ENCODE peak calls at places on chromosome 12, in ten cellular contexts. One of them, this sample, is unnamed.

GRCh38 chr12:14340371-14340770 is 25.1 kb upstream of the ATF7IP start:
- DNase-seq in stimulated activated CD8-positive, alpha-beta memory T cell treated with anti-CD3 and anti-CD28 coated beads, Interleukin-2, amount 100 ng/mL, for 1 hour: no peak
- DNase-seq in smooth muscle cell of the brain vasculature: no peak
- DNase-seq in activated naive CD8-positive, alpha-beta T cell treated with anti-CD3 and anti-CD28 coated beads for 36 hours: no peak
- DNase-seq in stimulated activated CD4-positive, alpha-beta T cell treated with anti-CD3 and anti-CD28 coated beads, Interleukin-12 subunit alpha, Interleukin-12 subunit beta, amount 100 ng/mL, for 4 hours: no peak
- DNase-seq in G401: no peak
- DNase-seq in AG09319: no peak
- DNase-seq in cardiac fibroblast: no peak
- DNase-seq in NCI-H2171 treated with DMSO at 0.1 percent for 48 hours: no peak
- DNase-seq in fibroblast of lung: no peak
- DNase-seq in this sample: no peak

GRCh38 chr12:30500532-30500931 is 195.1 kb downstream of the IPO8 start:
- DNase-seq in smooth muscle cell of the brain vasculature: no peak
- DNase-seq in stimulated activated CD4-positive, alpha-beta T cell treated with anti-CD3 and anti-CD28 coated beads, Interleukin-12 subunit alpha, Interleukin-12 subunit beta, amount 100 ng/mL, for 4 hours: no peak
- DNase-seq in NCI-H2171 treated with DMSO at 0.1 percent for 48 hours: no peak
- DNase-seq in cardiac fibroblast: no peak
- DNase-seq in fibroblast of lung: no peak
- DNase-seq in activated naive CD8-positive, alpha-beta T cell treated with anti-CD3 and anti-CD28 coated beads for 36 hours: no peak
- DNase-seq in G401: no peak
- DNase-seq in AG09319: no peak
- DNase-seq in stimulated activated CD8-positive, alpha-beta memory T cell treated with anti-CD3 and anti-CD28 coated beads, Interleukin-2, amount 100 ng/mL, for 1 hour: no peak
- DNase-seq in this sample: no peak

GRCh38 chr12:84554199-84554723 is 358.3 kb downstream of the SLC6A15 start:
- DNase-seq in NCI-H2171 treated with DMSO at 0.1 percent for 48 hours: no peak
- DNase-seq in smooth muscle cell of the brain vasculature: no peak
- DNase-seq in G401: no peak
- DNase-seq in stimulated activated CD4-positive, alpha-beta T cell treated with anti-CD3 and anti-CD28 coated beads, Interleukin-12 subunit alpha, Interleukin-12 subunit beta, amount 100 ng/mL, for 4 hours: no peak
- DNase-seq in activated naive CD8-positive, alpha-beta T cell treated with anti-CD3 and anti-CD28 coated beads for 36 hours: no peak
- DNase-seq in stimulated activated CD8-positive, alpha-beta memory T cell treated with anti-CD3 and anti-CD28 coated beads, Interleukin-2, amount 100 ng/mL, for 1 hour: no peak
- DNase-seq in fibroblast of lung: no peak
- DNase-seq in cardiac fibroblast: no peak
- DNase-seq in AG09319: no peak
- DNase-seq in this sample: no peak

GRCh38 chr12:70607107-70607506 is 30.1 kb downstream of the PTPRB start:
- DNase-seq in cardiac fibroblast: no peak
- DNase-seq in AG09319: no peak
- DNase-seq in fibroblast of lung: no peak
- DNase-seq in smooth muscle cell of the brain vasculature: no peak
- DNase-seq in G401: no peak
- DNase-seq in stimulated activated CD8-positive, alpha-beta memory T cell treated with anti-CD3 and anti-CD28 coated beads, Interleukin-2, amount 100 ng/mL, for 1 hour: no peak
- DNase-seq in activated naive CD8-positive, alpha-beta T cell treated with anti-CD3 and anti-CD28 coated beads for 36 hours: no peak
- DNase-seq in stimulated activated CD4-positive, alpha-beta T cell treated with anti-CD3 and anti-CD28 coated beads, Interleukin-12 subunit alpha, Interleukin-12 subunit beta, amount 100 ng/mL, for 4 hours: no peak
- DNase-seq in NCI-H2171 treated with DMSO at 0.1 percent for 48 hours: no peak
- DNase-seq in this sample: no peak

GRCh38 chr12:68972570-68972969 is 39.6 kb upstream of the CPM start:
- DNase-seq in fibroblast of lung: no peak
- DNase-seq in cardiac fibroblast: no peak
- DNase-seq in smooth muscle cell of the brain vasculature: no peak
- DNase-seq in AG09319: no peak
- DNase-seq in stimulated activated CD4-positive, alpha-beta T cell treated with anti-CD3 and anti-CD28 coated beads, Interleukin-12 subunit alpha, Interleukin-12 subunit beta, amount 100 ng/mL, for 4 hours: no peak
- DNase-seq in NCI-H2171 treated with DMSO at 0.1 percent for 48 hours: no peak
- DNase-seq in activated naive CD8-positive, alpha-beta T cell treated with anti-CD3 and anti-CD28 coated beads for 36 hours: no peak
- DNase-seq in G401: no peak
- DNase-seq in stimulated activated CD8-positive, alpha-beta memory T cell treated with anti-CD3 and anti-CD28 coated beads, Interleukin-2, amount 100 ng/mL, for 1 hour: no peak
- DNase-seq in this sample: no peak

GRCh38 chr12:53991077-53991460 is 6.1 kb downstream of the HOXC10 start:
- DNase-seq in G401: no peak
- DNase-seq in fibroblast of lung: no peak
- DNase-seq in stimulated activated CD4-positive, alpha-beta T cell treated with anti-CD3 and anti-CD28 coated beads, Interleukin-12 subunit alpha, Interleukin-12 subunit beta, amount 100 ng/mL, for 4 hours: no peak
- DNase-seq in cardiac fibroblast: no peak
- DNase-seq in NCI-H2171 treated with DMSO at 0.1 percent for 48 hours: no peak
- DNase-seq in AG09319: no peak
- DNase-seq in stimulated activated CD8-positive, alpha-beta memory T cell treated with anti-CD3 and anti-CD28 coated beads, Interleukin-2, amount 100 ng/mL, for 1 hour: no peak
- DNase-seq in activated naive CD8-positive, alpha-beta T cell treated with anti-CD3 and anti-CD28 coated beads for 36 hours: no peak
- DNase-seq in smooth muscle cell of the brain vasculature: no peak
- DNase-seq in this sample: no peak

GRCh38 chr12:64124511-64125197 is 97.4 kb downstream of the KICS2 start:
- DNase-seq in cardiac fibroblast: peak
- DNase-seq in fibroblast of lung: peak
- DNase-seq in G401: no peak
- DNase-seq in stimulated activated CD8-positive, alpha-beta memory T cell treated with anti-CD3 and anti-CD28 coated beads, Interleukin-2, amount 100 ng/mL, for 1 hour: no peak
- DNase-seq in stimulated activated CD4-positive, alpha-beta T cell treated with anti-CD3 and anti-CD28 coated beads, Interleukin-12 subunit alpha, Interleukin-12 subunit beta, amount 100 ng/mL, for 4 hours: no peak
- DNase-seq in smooth muscle cell of the brain vasculature: no peak
- DNase-seq in NCI-H2171 treated with DMSO at 0.1 percent for 48 hours: no peak
- DNase-seq in activated naive CD8-positive, alpha-beta T cell treated with anti-CD3 and anti-CD28 coated beads for 36 hours: no peak
- DNase-seq in AG09319: no peak
- DNase-seq in this sample: peak

GRCh38 chr12:2273751-2274150 is 221.0 kb downstream of the CACNA1C start:
- DNase-seq in cardiac fibroblast: no peak
- DNase-seq in stimulated activated CD8-positive, alpha-beta memory T cell treated with anti-CD3 and anti-CD28 coated beads, Interleukin-2, amount 100 ng/mL, for 1 hour: no peak
- DNase-seq in activated naive CD8-positive, alpha-beta T cell treated with anti-CD3 and anti-CD28 coated beads for 36 hours: no peak
- DNase-seq in fibroblast of lung: no peak
- DNase-seq in NCI-H2171 treated with DMSO at 0.1 percent for 48 hours: no peak
- DNase-seq in smooth muscle cell of the brain vasculature: no peak
- DNase-seq in stimulated activated CD4-positive, alpha-beta T cell treated with anti-CD3 and anti-CD28 coated beads, Interleukin-12 subunit alpha, Interleukin-12 subunit beta, amount 100 ng/mL, for 4 hours: no peak
- DNase-seq in AG09319: no peak
- DNase-seq in G401: no peak
- DNase-seq in this sample: no peak

GRCh38 chr12:47021298-47021697 is 58.1 kb upstream of the PCED1B start:
- DNase-seq in cardiac fibroblast: peak
- DNase-seq in NCI-H2171 treated with DMSO at 0.1 percent for 48 hours: peak
- DNase-seq in stimulated activated CD8-positive, alpha-beta memory T cell treated with anti-CD3 and anti-CD28 coated beads, Interleukin-2, amount 100 ng/mL, for 1 hour: no peak
- DNase-seq in smooth muscle cell of the brain vasculature: peak
- DNase-seq in activated naive CD8-positive, alpha-beta T cell treated with anti-CD3 and anti-CD28 coated beads for 36 hours: no peak
- DNase-seq in G401: peak
- DNase-seq in stimulated activated CD4-positive, alpha-beta T cell treated with anti-CD3 and anti-CD28 coated beads, Interleukin-12 subunit alpha, Interleukin-12 subunit beta, amount 100 ng/mL, for 4 hours: no peak
- DNase-seq in AG09319: peak
- DNase-seq in fibroblast of lung: peak
- DNase-seq in this sample: peak